ENCODE peak calls at places on chromosomes 13 and 19, in seven cellular contexts. G is mesenchymal stem cell, R is IMR-90, Q is neuronal stem cell, B is mesendoderm, L is trophoblast cell, J is H1. I is an unnamed sample.

GRCh38 chr13:49657241-49657641 is 28.9 kb downstream of the ARL11 start:
- DNase-seq in G (no peak), R (no peak), Q (no peak), B (no peak), L (no peak), J (no peak), I (no peak)

GRCh38 chr13:73738626-73739025 is 395.6 kb downstream of the KLF12 start:
- DNase-seq in G (no peak), R (peak), Q (no peak), B (no peak), L (no peak), J (no peak), I (no peak)

GRCh38 chr19:50897612-50898011 is 13.6 kb downstream of the KLK4 start:
- DNase-seq in G (no peak), R (no peak), Q (no peak), B (no peak), L (no peak), J (no peak), I (no peak)

GRCh38 chr19:40585677-40586422 is 9.2 kb downstream of the SHKBP1 start:
- DNase-seq in G (no peak), R (peak), Q (no peak), B (no peak), L (peak), J (no peak), I (no peak)

GRCh38 chr19:6723108-6723618 is 2.7 kb upstream of the C3 start:
- DNase-seq in G (peak), R (peak), Q (no peak), B (peak), L (no peak), J (no peak), I (no peak)

GRCh38 chr13:50911051-50911690 is 1.6 kb downstream of the RNASEH2B start:
- DNase-seq in G (peak), R (no peak), Q (peak), B (no peak), L (no peak), J (no peak), I (no peak)

GRCh38 chr13:94800423-94800822 is 88.1 kb upstream of the SOX21 start:
- DNase-seq in G (no peak), R (no peak), Q (no peak), B (no peak), L (no peak), J (no peak), I (no peak)

GRCh38 chr13:29563941-29564340 is 31.5 kb downstream of the SLC7A1 start:
- DNase-seq in G (no peak), R (no peak), Q (no peak), B (no peak), L (no peak), J (no peak), I (no peak)

GRCh38 chr19:56167064-56167578 is 8.7 kb upstream of the GALP start:
- DNase-seq in G (peak), R (no peak), Q (peak), B (peak), L (peak), J (no peak), I (no peak)

GRCh38 chr13:40125336-40125735 is 469.9 kb downstream of the COG6 start:
- DNase-seq in G (no peak), R (no peak), Q (no peak), B (no peak), L (no peak), J (no peak), I (no peak)

GRCh38 chr13:107669356-107669755 is 546.0 kb downstream of the LIG4 start:
- DNase-seq in G (peak), R (peak), Q (no peak), B (no peak), L (no peak), J (no peak), I (no peak)

GRCh38 chr13:21341637-21342422 is 117.3 kb downstream of the ZDHHC20 start:
- DNase-seq in G (no peak), R (no peak), Q (no peak), B (no peak), L (no peak), J (no peak), I (no peak)

GRCh38 chr13:64723735-64724134 is 2506.4 kb downstream of the PCDH9 start:
- DNase-seq in G (peak), R (peak), Q (no peak), B (peak), L (peak), J (no peak), I (no peak)

GRCh38 chr19:54137913-54138776 is 583 bp downstream of the CNOT3 start:
- DNase-seq in G (no peak), R (no peak), Q (no peak), B (peak), L (no peak), J (peak), I (no peak)

GRCh38 chr19:12163841-12164240 is 945 bp downstream of the ZNF136 start:
- DNase-seq in G (peak), R (peak), Q (no peak), B (no peak), L (peak), J (no peak), I (no peak)

GRCh38 chr19:34474233-34474989 is 7.1 kb upstream of the WTIP start:
- DNase-seq in G (no peak), R (peak), Q (no peak), B (no peak), L (no peak), J (no peak), I (no peak)

GRCh38 chr13:18948664-18949488 is 232.7 kb downstream of the TUBA3C start:
- DNase-seq in G (no peak), R (no peak), Q (no peak), B (no peak), L (no peak), J (no peak), I (no peak)

GRCh38 chr19:54188224-54188871 is 1.0 kb downstream of the MBOAT7 start:
- DNase-seq in G (peak), R (peak), Q (no peak), B (peak), L (peak), J (no peak), I (peak)

GRCh38 chr13:30307194-30307965 is at the start of gene KATNAL1:
- DNase-seq in G (peak), R (peak), Q (peak), B (peak), L (peak), J (peak), I (peak)

GRCh38 chr13:60019119-60019993 is 144.4 kb downstream of the DIAPH3 start:
- DNase-seq in G (peak), R (peak), Q (no peak), B (no peak), L (no peak), J (no peak), I (no peak)

GRCh38 chr13:40194204-40194806 is 472.1 kb downstream of the FOXO1 start:
- DNase-seq in G (no peak), R (no peak), Q (no peak), B (no peak), L (no peak), J (no peak), I (no peak)

GRCh38 chr13:24875566-24875965 is 111.6 kb downstream of the RNF17 start:
- DNase-seq in G (peak), R (no peak), Q (no peak), B (no peak), L (peak), J (no peak), I (no peak)

GRCh38 chr19:6773323-6773931 is 919 bp downstream of the VAV1 start:
- DNase-seq in G (no peak), R (no peak), Q (no peak), B (no peak), L (no peak), J (no peak), I (peak)

GRCh38 chr13:97946951-97947588 is 6.4 kb upstream of the IPO5 start:
- DNase-seq in G (peak), R (peak), Q (no peak), B (no peak), L (peak), J (no peak), I (no peak)

GRCh38 chr19:42419309-42419708 is 7.9 kb downstream of the LIPE start:
- DNase-seq in G (no peak), R (no peak), Q (no peak), B (no peak), L (no peak), J (no peak), I (no peak)
- H3K4ac ChIP-seq in G (no peak), R (no peak), Q (no peak), B (no peak), L (no peak), J (no peak), I (no peak)

GRCh38 chr13:65803706-65804392 is 1426.3 kb downstream of the PCDH9 start:
- DNase-seq in G (no peak), R (no peak), Q (no peak), B (no peak), L (no peak), J (no peak), I (no peak)

GRCh38 chr13:65808061-65808460 is 1422.1 kb downstream of the PCDH9 start:
- DNase-seq in G (no peak), R (peak), Q (no peak), B (no peak), L (no peak), J (no peak), I (no peak)
- H3K4me2 ChIP-seq in G (no peak), R (no peak), Q (no peak), B (no peak), L (no peak), J (no peak), I (no peak)

GRCh38 chr13:44748439-44748838 is 172.3 kb upstream of the TSC22D1 start:
- DNase-seq in G (no peak), R (no peak), Q (no peak), B (no peak), L (no peak), J (no peak), I (no peak)

GRCh38 chr13:44752184-44752583 is 176.1 kb upstream of the TSC22D1 start:
- DNase-seq in G (no peak), R (no peak), Q (no peak), B (no peak), L (no peak), J (no peak), I (no peak)

GRCh38 chr13:44747179-44747578 is 171.0 kb upstream of the TSC22D1 start:
- DNase-seq in G (no peak), R (no peak), Q (no peak), B (no peak), L (no peak), J (no peak), I (no peak)

GRCh38 chr13:44749906-44750305 is 173.8 kb upstream of the TSC22D1 start:
- DNase-seq in G (no peak), R (no peak), Q (no peak), B (no peak), L (no peak), J (no peak), I (no peak)

GRCh38 chr13:44750618-44751017 is 174.5 kb upstream of the TSC22D1 start:
- DNase-seq in G (no peak), R (no peak), Q (no peak), B (no peak), L (no peak), J (no peak), I (no peak)
- H3K4ac ChIP-seq in G (no peak), R (no peak), Q (no peak), B (no peak), L (no peak), J (no peak), I (no peak)

DNA sequence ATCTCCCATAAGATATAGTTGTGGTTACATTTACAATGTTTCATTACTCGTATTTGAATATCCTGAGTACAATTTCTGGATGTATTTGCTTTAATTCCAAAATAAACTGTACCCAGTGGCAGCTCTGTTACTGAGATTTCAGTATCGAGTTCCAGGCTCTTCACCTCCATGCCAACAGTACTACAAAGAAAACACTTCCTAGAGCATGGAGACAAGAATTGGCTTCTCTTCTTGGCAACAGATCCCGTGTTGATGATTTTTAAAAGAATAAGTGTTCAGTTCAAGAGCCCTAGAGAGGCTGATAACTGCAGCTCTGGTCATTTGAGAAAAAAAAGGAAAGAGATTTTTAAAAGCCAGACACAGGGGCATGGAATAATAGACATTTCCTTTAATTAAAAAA is 302.8 kb downstream of the EFNB2 start:
- DNase-seq in G (no peak), R (no peak), Q (no peak), B (no peak), L (no peak), J (no peak), I (no peak)
- H3K4me2 ChIP-seq in G (no peak), R (no peak), Q (no peak), B (no peak), L (no peak), J (no peak), I (no peak)

DNA sequence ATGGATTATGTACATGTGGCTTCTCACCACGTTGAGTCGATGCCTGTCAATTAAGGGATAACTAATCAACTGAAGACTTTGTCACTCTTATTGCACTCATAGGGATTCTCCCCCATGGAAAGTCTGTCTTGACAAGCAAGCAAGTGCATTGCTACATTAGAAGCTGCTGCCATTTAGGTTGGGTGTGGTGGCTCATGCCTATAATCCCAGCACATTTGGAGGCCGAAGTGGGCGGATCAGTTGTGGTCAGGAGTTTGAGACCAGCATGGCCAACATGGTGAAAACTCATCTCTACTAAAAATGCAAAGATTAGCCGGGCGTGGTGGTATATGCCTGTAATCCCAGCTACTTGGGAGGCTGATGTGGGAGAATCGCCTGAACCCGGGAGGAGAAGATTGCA is 18.3 kb upstream of the ZNF846 start:
- DNase-seq in G (no peak), R (no peak), Q (no peak), B (no peak), L (no peak), J (no peak), I (no peak)
- H3K4ac ChIP-seq in G (no peak), R (peak), Q (no peak), B (no peak), L (no peak), J (peak), I (no peak)

DNA sequence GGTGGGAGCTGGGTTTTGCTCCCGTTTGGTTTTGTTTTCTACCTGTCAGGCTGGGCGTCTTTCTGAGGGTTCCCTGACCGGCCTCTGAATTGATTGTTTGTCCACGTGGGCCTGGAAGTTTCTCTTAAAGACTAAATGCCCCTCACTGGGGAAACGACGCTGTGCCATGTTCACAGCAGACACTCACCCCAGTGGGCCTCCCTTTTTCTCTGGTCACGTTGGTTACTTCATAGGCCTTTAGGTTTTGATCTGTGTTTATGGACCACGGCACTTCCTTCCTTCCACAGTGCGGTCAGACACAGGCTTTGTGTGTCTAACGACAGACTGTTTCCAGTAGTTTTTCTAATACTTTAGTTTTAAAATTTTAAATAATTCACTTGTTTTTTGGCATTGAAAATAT is 20.1 kb upstream of the NDUFS7 start:
- DNase-seq in G (no peak), R (no peak), Q (no peak), B (no peak), L (no peak), J (no peak), I (no peak)
- H3K4me2 ChIP-seq in G (no peak), R (no peak), Q (no peak), B (no peak), L (no peak), J (no peak), I (no peak)

DNA sequence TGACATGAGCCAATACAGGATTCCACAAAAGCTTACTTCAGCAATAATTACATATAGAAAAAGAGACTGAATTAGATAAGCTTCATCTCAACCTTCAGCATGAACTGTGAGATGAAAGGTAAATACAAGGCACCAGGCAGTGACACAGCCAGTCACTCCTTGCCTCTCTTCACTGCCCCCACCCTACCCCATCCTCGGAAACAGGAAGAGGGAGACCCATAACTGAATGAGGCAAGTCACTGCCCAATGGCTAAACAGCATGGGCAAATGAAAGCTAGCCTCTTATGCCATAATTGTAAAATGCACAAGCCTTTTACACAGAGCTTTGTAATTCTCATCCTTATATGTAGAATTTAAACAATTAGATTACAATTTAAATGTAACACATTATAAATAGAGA is 1.7 kb downstream of the ZNF160 start:
- DNase-seq in G (no peak), R (peak), Q (no peak), B (peak), L (no peak), J (no peak), I (no peak)
- H3K4ac ChIP-seq in G (no peak), R (no peak), Q (no peak), B (no peak), L (peak), J (no peak), I (no peak)

I was measured in H9.